ENCODE peak calls at places on chromosomes 13 and 19, in ten cellular contexts. H, M, I, N, O, R, Z, L, F and Q are unnamed samples.

GRCh38 chr13:99989376-99990044 is 7.9 kb downstream of the ZIC2 start:
- DNase-seq in Z (no peak), O (no peak), N (no peak), M (no peak), I (no peak), L (no peak), H (no peak), R (no peak), F (no peak), Q (no peak)

GRCh38 chr13:49248433-49249002 is 793 bp downstream of the CDADC1 start:
- DNase-seq in R (no peak), I (peak; percentile 59), O (peak; percentile 47), L (peak; percentile 7), F (peak; percentile 20), Z (no peak), M (no peak), H (no peak), N (no peak), Q (peak; percentile 35)

GRCh38 chr13:20363604-20364003 is 131.5 kb upstream of the GJB6 start:
- DNase-seq in F (peak; percentile 39), I (no peak), R (no peak), H (no peak), L (no peak), O (no peak), N (no peak), Z (no peak), M (no peak), Q (no peak)

GRCh38 chr19:1907563-1908363 is 2.6 kb downstream of the ADAT3 start:
- DNase-seq in H (no peak), N (peak; percentile 51), Z (no peak), O (no peak), I (no peak), L (no peak), R (peak; percentile 84), F (no peak), M (peak; percentile 84), Q (no peak)

GRCh38 chr19:1668339-1669123 is 16.1 kb upstream of the TCF3 start:
- DNase-seq in L (no peak), O (peak; percentile 35), N (peak; percentile 39), R (peak; percentile 60), Z (no peak), M (peak; percentile 68), H (peak; percentile 44), I (peak; percentile 9), F (no peak), Q (peak; percentile 51)

GRCh38 chr13:51192348-51192747 is 29.9 kb upstream of the FAM124A start:
- DNase-seq in I (no peak), M (no peak), L (no peak), F (no peak), R (no peak), Z (no peak), N (no peak), H (no peak), O (no peak), Q (no peak)

GRCh38 chr19:30227661-30228112 is 144.5 kb upstream of the ZNF536 start:
- DNase-seq in F (peak; percentile 52), N (peak; percentile 72), M (no peak), Z (peak; percentile 13), I (peak; percentile 40), H (peak; percentile 87), R (peak; percentile 57), L (no peak), O (peak; percentile 57), Q (peak; percentile 43)

GRCh38 chr13:40986328-40986856 is 32.7 kb downstream of the ELF1 start:
- DNase-seq in H (no peak), L (no peak), Z (no peak), R (no peak), F (no peak), N (no peak), O (no peak), I (peak; percentile 77), M (no peak), Q (no peak)

GRCh38 chr13:77599351-77599750 is 63.8 kb downstream of the SCEL start:
- DNase-seq in Z (no peak), R (no peak), O (no peak), I (no peak), L (no peak), M (no peak), H (no peak), N (no peak), F (no peak), Q (no peak)

GRCh38 chr19:55549500-55550320 is 4.4 kb upstream of the SBK3 start:
- DNase-seq in F (peak; percentile 82), N (peak; percentile 91), H (no peak), O (no peak), R (peak; percentile 19), I (peak; percentile 90), Z (peak; percentile 34), M (no peak), L (no peak), Q (no peak)

DNA sequence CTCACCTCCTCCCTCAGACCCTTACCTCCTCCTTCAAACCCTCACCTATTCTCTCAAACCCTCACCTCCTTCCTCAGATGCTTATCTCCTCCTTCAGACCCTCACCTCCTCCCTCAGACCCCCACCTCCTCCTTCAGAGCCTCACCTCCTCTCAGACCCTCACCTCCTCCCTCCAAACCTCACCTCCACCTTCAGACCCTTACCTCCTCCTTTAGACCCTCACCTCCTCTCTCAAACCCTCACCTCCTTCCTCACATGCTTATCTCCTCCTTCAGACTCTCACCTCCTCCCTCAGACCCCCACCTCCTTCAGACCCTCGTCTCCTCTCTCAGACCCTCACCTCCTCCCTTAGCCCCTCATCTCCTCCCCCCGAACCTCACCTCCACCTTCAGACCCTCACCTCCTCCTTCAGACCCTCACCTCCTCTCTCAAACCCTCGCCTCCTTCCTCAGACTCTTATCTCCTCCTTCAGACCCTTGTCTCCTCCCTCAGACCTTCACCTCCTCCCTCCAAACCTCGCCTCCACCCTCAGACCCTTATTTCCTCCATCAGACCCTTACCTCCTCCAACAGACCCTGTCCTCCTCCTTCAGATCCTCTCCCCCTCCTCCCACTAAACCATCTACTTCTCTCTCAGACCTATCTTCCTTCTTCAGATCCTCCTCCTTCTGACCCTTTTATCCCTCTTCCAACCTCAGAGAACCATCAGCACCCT is 2.5 kb upstream of the BCL3 start:
- DNase-seq in F (no peak), I (no peak), H (no peak), Z (no peak), M (no peak), O (no peak), R (no peak), L (no peak), N (no peak), Q (no peak)
- H3K27ac ChIP-seq in F (no peak overlapping the region), I (peak overlapping the region; percentile 89), H (no peak overlapping the region), Z (peak overlapping the region; percentile 98), M (peak overlapping the region; percentile 96), O (peak overlapping the region; percentile 92), R (peak overlapping the region; percentile 99), L (peak overlapping the region; percentile 86), N (peak overlapping the region; percentile 94), Q (peak overlapping the region; percentile 93)

DNA sequence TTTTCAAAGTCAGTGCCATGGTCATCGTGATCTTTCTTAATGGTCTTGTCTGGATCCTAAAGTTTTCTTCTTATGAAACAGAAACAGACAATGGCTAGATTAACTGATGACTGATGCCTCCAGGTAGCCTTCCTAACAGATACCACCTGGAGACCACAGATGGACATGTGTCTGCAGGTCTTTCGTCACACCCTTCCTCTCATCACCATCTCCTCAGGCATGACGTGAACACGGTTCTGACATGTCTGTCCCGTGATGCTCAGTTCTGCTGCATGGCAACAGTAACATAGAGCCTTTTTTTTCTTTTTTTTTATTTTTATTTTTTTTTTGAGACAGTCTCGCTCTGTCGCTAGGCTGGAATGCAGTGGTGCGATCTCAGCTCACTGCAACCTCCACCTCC is 13.1 kb upstream of the LAMP1 start:
- DNase-seq in I (no peak), O (no peak), N (no peak), Z (no peak), M (no peak), F (no peak), H (no peak), L (no peak), R (no peak), Q (no peak)
- H3K4me3 ChIP-seq in I (no peak overlapping the region), O (no peak overlapping the region), N (no peak overlapping the region), Z (no peak overlapping the region), M (no peak overlapping the region), F (no peak overlapping the region), H (no peak overlapping the region), L (no peak overlapping the region), R (no peak overlapping the region), Q (no peak overlapping the region)

GRCh38 chr19:35088514-35088913 is 27.1 kb upstream of the FXYD3 start:
- DNase-seq in R (no peak), F (peak; percentile 88), M (no peak), H (no peak), O (no peak), I (peak; percentile 77), N (no peak), L (no peak), Z (no peak), Q (no peak)

GRCh38 chr19:35089554-35089953 is 26.1 kb upstream of the FXYD3 start:
- DNase-seq in F (no peak), M (no peak), R (no peak), L (no peak), N (no peak), Z (no peak), H (no peak), O (no peak), I (no peak), Q (no peak)

GRCh38 chr19:35086455-35086854 is 29.2 kb upstream of the FXYD3 start:
- DNase-seq in H (no peak), I (no peak), L (no peak), Z (no peak), F (no peak), O (no peak), R (no peak), N (peak; percentile 68), M (no peak), Q (no peak)

GRCh38 chr19:35085947-35086346 is 29.7 kb upstream of the FXYD3 start:
- DNase-seq in L (no peak), R (no peak), I (no peak), O (no peak), N (no peak), F (no peak), M (no peak), H (no peak), Z (no peak), Q (peak; percentile 3)

GRCh38 chr19:35087393-35087792 is 28.2 kb upstream of the FXYD3 start:
- DNase-seq in M (no peak), N (no peak), I (no peak), R (no peak), H (no peak), O (no peak), Z (no peak), L (no peak), F (no peak), Q (no peak)
- H3K4me1 ChIP-seq in M (no peaks in the 10 kb centered on the region), N (peaks cover 3% of the 10 kb centered on the region), I (peaks cover 3% of the 10 kb centered on the region), R (peaks cover 9% of the 10 kb centered on the region), H (no peaks in the 10 kb centered on the region), O (peaks cover 10% of the 10 kb centered on the region), Z (no peaks in the 10 kb centered on the region), L (peaks cover 22% of the 10 kb centered on the region), F (peaks cover 17% of the 10 kb centered on the region), Q (no peaks in the 10 kb centered on the region)

DNA sequence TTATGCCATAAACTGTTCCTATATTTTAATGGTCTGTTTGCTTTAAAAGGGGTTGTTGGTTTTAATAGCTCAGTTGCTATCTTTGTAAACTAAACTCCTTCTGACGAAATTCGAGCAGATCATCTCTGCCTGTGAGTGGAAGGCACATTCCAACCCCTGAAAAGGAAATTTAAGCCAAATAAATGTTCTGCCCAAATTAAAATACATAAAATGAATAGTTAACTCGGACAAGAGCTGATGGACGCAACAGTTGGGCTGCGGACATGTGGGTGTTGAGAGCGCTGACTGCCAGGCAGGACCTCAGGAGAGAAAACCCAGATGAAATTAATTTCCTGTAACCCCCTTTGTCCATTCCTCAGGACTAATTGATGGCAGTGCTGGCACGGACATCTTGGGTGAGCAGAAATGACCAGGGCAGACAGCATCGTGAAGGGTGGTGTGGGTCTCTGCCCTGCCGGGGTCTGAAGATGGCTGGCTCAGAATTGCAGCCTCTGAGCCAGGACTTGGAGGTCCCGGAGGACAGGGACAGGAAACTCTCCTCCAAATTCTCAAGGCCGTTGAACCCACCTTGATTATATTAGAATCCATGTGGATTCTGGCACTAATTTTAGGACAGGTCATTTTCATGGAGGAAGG is 86.4 kb downstream of the TSHZ3 start:
- DNase-seq in R (no peak), F (no peak), I (peak; percentile 40), O (no peak), N (no peak), L (no peak), H (no peak), M (peak; percentile 63), Z (no peak), Q (peak; percentile 23)
- H3K27ac ChIP-seq in R (no peak overlapping the region), F (no peak overlapping the region), I (no peak overlapping the region), O (no peak overlapping the region), N (no peak overlapping the region), L (no peak overlapping the region), H (no peak overlapping the region), M (no peak overlapping the region), Z (no peak overlapping the region), Q (no peak overlapping the region)